ENCODE peak calls at places on chromosome 1, in ten cellular contexts. One of them, this sample, is unnamed.

GRCh38 chr1:22721122-22721873 is 10.7 kb downstream of the EPHB2 start:
- DNase-seq in fibroblast of lung: no peak
- DNase-seq in stimulated activated CD8-positive, alpha-beta memory T cell treated with anti-CD3 and anti-CD28 coated beads, Interleukin-2, amount 100 ng/mL, for 48 hours: no peak
- DNase-seq in HCEC 1CT: no peak
- DNase-seq in Right ventricle myocardium inferior: no peak
- DNase-seq in cardiac fibroblast: no peak
- DNase-seq in T-cell: no peak
- DNase-seq in foreskin fibroblast: no peak
- DNase-seq in retina: no peak
- DNase-seq in myocyte: no peak
- DNase-seq in this sample: no peak

GRCh38 chr1:115969509-115969908 is 6.8 kb upstream of the SLC22A15 start:
- DNase-seq in fibroblast of lung: no peak
- DNase-seq in stimulated activated CD8-positive, alpha-beta memory T cell treated with anti-CD3 and anti-CD28 coated beads, Interleukin-2, amount 100 ng/mL, for 48 hours: no peak
- DNase-seq in HCEC 1CT: no peak
- DNase-seq in Right ventricle myocardium inferior: no peak
- DNase-seq in cardiac fibroblast: peak; percentile 15
- DNase-seq in T-cell: no peak
- DNase-seq in foreskin fibroblast: no peak
- DNase-seq in retina: peak; percentile 86
- DNase-seq in myocyte: peak; percentile 16
- DNase-seq in this sample: no peak

GRCh38 chr1:165539306-165539705 is 4.5 kb upstream of the LRRC52 start:
- DNase-seq in fibroblast of lung: no peak
- DNase-seq in stimulated activated CD8-positive, alpha-beta memory T cell treated with anti-CD3 and anti-CD28 coated beads, Interleukin-2, amount 100 ng/mL, for 48 hours: no peak
- DNase-seq in HCEC 1CT: no peak
- DNase-seq in Right ventricle myocardium inferior: no peak
- DNase-seq in cardiac fibroblast: no peak
- DNase-seq in T-cell: no peak
- DNase-seq in foreskin fibroblast: no peak
- DNase-seq in retina: no peak
- DNase-seq in myocyte: peak; percentile 67
- DNase-seq in this sample: no peak

GRCh38 chr1:234672349-234673135 is 62.6 kb upstream of the IRF2BP2 start:
- DNase-seq in fibroblast of lung: no peak
- DNase-seq in stimulated activated CD8-positive, alpha-beta memory T cell treated with anti-CD3 and anti-CD28 coated beads, Interleukin-2, amount 100 ng/mL, for 48 hours: no peak
- DNase-seq in HCEC 1CT: no peak
- DNase-seq in Right ventricle myocardium inferior: no peak
- DNase-seq in cardiac fibroblast: no peak
- DNase-seq in T-cell: no peak
- DNase-seq in foreskin fibroblast: no peak
- DNase-seq in retina: no peak
- DNase-seq in myocyte: no peak
- DNase-seq in this sample: no peak

GRCh38 chr1:29821605-29822004 is 585.3 kb downstream of the PTPRU start:
- DNase-seq in fibroblast of lung: no peak
- DNase-seq in stimulated activated CD8-positive, alpha-beta memory T cell treated with anti-CD3 and anti-CD28 coated beads, Interleukin-2, amount 100 ng/mL, for 48 hours: no peak
- DNase-seq in HCEC 1CT: no peak
- DNase-seq in Right ventricle myocardium inferior: no peak
- DNase-seq in cardiac fibroblast: no peak
- DNase-seq in T-cell: no peak
- DNase-seq in foreskin fibroblast: no peak
- DNase-seq in retina: no peak
- DNase-seq in myocyte: no peak
- DNase-seq in this sample: no peak

GRCh38 chr1:184912392-184912791 is 61.9 kb downstream of the NIBAN1 start:
- DNase-seq in fibroblast of lung: peak; percentile 13
- DNase-seq in stimulated activated CD8-positive, alpha-beta memory T cell treated with anti-CD3 and anti-CD28 coated beads, Interleukin-2, amount 100 ng/mL, for 48 hours: no peak
- DNase-seq in HCEC 1CT: no peak
- DNase-seq in Right ventricle myocardium inferior: no peak
- DNase-seq in cardiac fibroblast: no peak
- DNase-seq in T-cell: no peak
- DNase-seq in foreskin fibroblast: no peak
- DNase-seq in retina: no peak
- DNase-seq in myocyte: no peak
- DNase-seq in this sample: no peak

GRCh38 chr1:171748651-171749050 is 6.8 kb upstream of the VAMP4 start:
- DNase-seq in fibroblast of lung: no peak
- DNase-seq in stimulated activated CD8-positive, alpha-beta memory T cell treated with anti-CD3 and anti-CD28 coated beads, Interleukin-2, amount 100 ng/mL, for 48 hours: no peak
- DNase-seq in HCEC 1CT: no peak
- DNase-seq in Right ventricle myocardium inferior: no peak
- DNase-seq in cardiac fibroblast: no peak
- DNase-seq in T-cell: no peak
- DNase-seq in foreskin fibroblast: no peak
- DNase-seq in retina: no peak
- DNase-seq in myocyte: no peak
- DNase-seq in this sample: no peak

GRCh38 chr1:76576876-76577817 is 290.1 kb upstream of the ST6GALNAC5 start:
- DNase-seq in fibroblast of lung: no peak
- DNase-seq in stimulated activated CD8-positive, alpha-beta memory T cell treated with anti-CD3 and anti-CD28 coated beads, Interleukin-2, amount 100 ng/mL, for 48 hours: no peak
- DNase-seq in HCEC 1CT: no peak
- DNase-seq in Right ventricle myocardium inferior: no peak
- DNase-seq in cardiac fibroblast: no peak
- DNase-seq in T-cell: no peak
- DNase-seq in foreskin fibroblast: no peak
- DNase-seq in retina: peak; percentile 31
- DNase-seq in myocyte: no peak
- DNase-seq in this sample: no peak

GRCh38 chr1:234600418-234601216 is 9.4 kb downstream of the IRF2BP2 start:
- DNase-seq in fibroblast of lung: peak; percentile 60
- DNase-seq in stimulated activated CD8-positive, alpha-beta memory T cell treated with anti-CD3 and anti-CD28 coated beads, Interleukin-2, amount 100 ng/mL, for 48 hours: no peak
- DNase-seq in HCEC 1CT: no peak
- DNase-seq in Right ventricle myocardium inferior: no peak
- DNase-seq in cardiac fibroblast: peak; percentile 77
- DNase-seq in T-cell: no peak
- DNase-seq in foreskin fibroblast: no peak
- DNase-seq in retina: peak; percentile 69
- DNase-seq in myocyte: no peak
- DNase-seq in this sample: peak; percentile 80

GRCh38 chr1:19179597-19180271 is 30.3 kb downstream of the UBR4 start:
- DNase-seq in fibroblast of lung: peak; percentile 16
- DNase-seq in stimulated activated CD8-positive, alpha-beta memory T cell treated with anti-CD3 and anti-CD28 coated beads, Interleukin-2, amount 100 ng/mL, for 48 hours: no peak
- DNase-seq in HCEC 1CT: peak; percentile 26
- DNase-seq in Right ventricle myocardium inferior: no peak
- DNase-seq in cardiac fibroblast: peak; percentile 74
- DNase-seq in T-cell: peak; percentile 31
- DNase-seq in foreskin fibroblast: no peak
- DNase-seq in retina: no peak
- DNase-seq in myocyte: no peak
- DNase-seq in this sample: no peak

GRCh38 chr1:2494323-2494693 is 18.2 kb downstream of the PLCH2 start:
- DNase-seq in fibroblast of lung: peak; percentile 6
- DNase-seq in stimulated activated CD8-positive, alpha-beta memory T cell treated with anti-CD3 and anti-CD28 coated beads, Interleukin-2, amount 100 ng/mL, for 48 hours: no peak
- DNase-seq in HCEC 1CT: peak; percentile 69
- DNase-seq in Right ventricle myocardium inferior: no peak
- DNase-seq in cardiac fibroblast: peak; percentile 30
- DNase-seq in T-cell: no peak
- DNase-seq in foreskin fibroblast: peak; percentile 85
- DNase-seq in retina: no peak
- DNase-seq in myocyte: no peak
- DNase-seq in this sample: no peak

GRCh38 chr1:156804572-156805243 is 11.9 kb downstream of the SH2D2A start:
- DNase-seq in fibroblast of lung: peak; percentile 84
- DNase-seq in stimulated activated CD8-positive, alpha-beta memory T cell treated with anti-CD3 and anti-CD28 coated beads, Interleukin-2, amount 100 ng/mL, for 48 hours: no peak
- DNase-seq in HCEC 1CT: no peak
- DNase-seq in Right ventricle myocardium inferior: no peak
- DNase-seq in cardiac fibroblast: peak; percentile 46
- DNase-seq in T-cell: no peak
- DNase-seq in foreskin fibroblast: no peak
- DNase-seq in retina: peak; percentile 63
- DNase-seq in myocyte: no peak
- DNase-seq in this sample: no peak

GRCh38 chr1:153639280-153639679 is 5.4 kb downstream of the CHTOP start:
- DNase-seq in fibroblast of lung: no peak
- DNase-seq in stimulated activated CD8-positive, alpha-beta memory T cell treated with anti-CD3 and anti-CD28 coated beads, Interleukin-2, amount 100 ng/mL, for 48 hours: no peak
- DNase-seq in HCEC 1CT: no peak
- DNase-seq in Right ventricle myocardium inferior: no peak
- DNase-seq in cardiac fibroblast: no peak
- DNase-seq in T-cell: no peak
- DNase-seq in foreskin fibroblast: no peak
- DNase-seq in retina: no peak
- DNase-seq in myocyte: peak; percentile 82
- DNase-seq in this sample: no peak

GRCh38 chr1:15071936-15072335 is 81.6 kb upstream of the TMEM51 start:
- DNase-seq in fibroblast of lung: no peak
- DNase-seq in stimulated activated CD8-positive, alpha-beta memory T cell treated with anti-CD3 and anti-CD28 coated beads, Interleukin-2, amount 100 ng/mL, for 48 hours: no peak
- DNase-seq in HCEC 1CT: no peak
- DNase-seq in Right ventricle myocardium inferior: no peak
- DNase-seq in cardiac fibroblast: no peak
- DNase-seq in T-cell: no peak
- DNase-seq in foreskin fibroblast: no peak
- DNase-seq in retina: no peak
- DNase-seq in myocyte: no peak
- DNase-seq in this sample: no peak

GRCh38 chr1:201630582-201630981 is 91.7 kb downstream of the NAV1 start:
- DNase-seq in fibroblast of lung: no peak
- DNase-seq in stimulated activated CD8-positive, alpha-beta memory T cell treated with anti-CD3 and anti-CD28 coated beads, Interleukin-2, amount 100 ng/mL, for 48 hours: no peak
- DNase-seq in HCEC 1CT: no peak
- DNase-seq in Right ventricle myocardium inferior: no peak
- DNase-seq in cardiac fibroblast: no peak
- DNase-seq in T-cell: no peak
- DNase-seq in foreskin fibroblast: no peak
- DNase-seq in retina: no peak
- DNase-seq in myocyte: peak; percentile 62
- DNase-seq in this sample: no peak

GRCh38 chr1:182784556-182785171 is 4.9 kb upstream of the NPL start:
- DNase-seq in fibroblast of lung: peak; percentile 37
- DNase-seq in stimulated activated CD8-positive, alpha-beta memory T cell treated with anti-CD3 and anti-CD28 coated beads, Interleukin-2, amount 100 ng/mL, for 48 hours: no peak
- DNase-seq in HCEC 1CT: peak; percentile 43
- DNase-seq in Right ventricle myocardium inferior: no peak
- DNase-seq in cardiac fibroblast: peak; percentile 67
- DNase-seq in T-cell: no peak
- DNase-seq in foreskin fibroblast: peak; percentile 21
- DNase-seq in retina: peak; percentile 35
- DNase-seq in myocyte: peak; percentile 64
- DNase-seq in this sample: peak; percentile 70

GRCh38 chr1:97277891-97278662 is 556.5 kb downstream of the PTBP2 start:
- DNase-seq in fibroblast of lung: peak; percentile 90
- DNase-seq in stimulated activated CD8-positive, alpha-beta memory T cell treated with anti-CD3 and anti-CD28 coated beads, Interleukin-2, amount 100 ng/mL, for 48 hours: no peak
- DNase-seq in HCEC 1CT: peak; percentile 93
- DNase-seq in Right ventricle myocardium inferior: no peak
- DNase-seq in cardiac fibroblast: peak; percentile 83
- DNase-seq in T-cell: no peak
- DNase-seq in foreskin fibroblast: peak; percentile 71
- DNase-seq in retina: no peak
- DNase-seq in myocyte: peak; percentile 6
- DNase-seq in this sample: no peak

GRCh38 chr1:45765999-45766792 is 15.7 kb upstream of the IPP start:
- DNase-seq in fibroblast of lung: no peak
- DNase-seq in stimulated activated CD8-positive, alpha-beta memory T cell treated with anti-CD3 and anti-CD28 coated beads, Interleukin-2, amount 100 ng/mL, for 48 hours: no peak
- DNase-seq in HCEC 1CT: no peak
- DNase-seq in Right ventricle myocardium inferior: no peak
- DNase-seq in cardiac fibroblast: no peak
- DNase-seq in T-cell: no peak
- DNase-seq in foreskin fibroblast: no peak
- DNase-seq in retina: no peak
- DNase-seq in myocyte: no peak
- DNase-seq in this sample: no peak

GRCh38 chr1:235872270-235872669 is 5.6 kb upstream of the LYST start:
- DNase-seq in fibroblast of lung: no peak
- DNase-seq in stimulated activated CD8-positive, alpha-beta memory T cell treated with anti-CD3 and anti-CD28 coated beads, Interleukin-2, amount 100 ng/mL, for 48 hours: no peak
- DNase-seq in HCEC 1CT: no peak
- DNase-seq in Right ventricle myocardium inferior: no peak
- DNase-seq in cardiac fibroblast: no peak
- DNase-seq in T-cell: no peak
- DNase-seq in foreskin fibroblast: no peak
- DNase-seq in retina: no peak
- DNase-seq in myocyte: no peak
- DNase-seq in this sample: no peak

GRCh38 chr1:226678701-226679100 is 60.4 kb downstream of the ITPKB start:
- DNase-seq in fibroblast of lung: no peak
- DNase-seq in stimulated activated CD8-positive, alpha-beta memory T cell treated with anti-CD3 and anti-CD28 coated beads, Interleukin-2, amount 100 ng/mL, for 48 hours: no peak
- DNase-seq in HCEC 1CT: no peak
- DNase-seq in Right ventricle myocardium inferior: no peak
- DNase-seq in cardiac fibroblast: no peak
- DNase-seq in T-cell: peak; percentile 49
- DNase-seq in foreskin fibroblast: no peak
- DNase-seq in retina: no peak
- DNase-seq in myocyte: no peak
- DNase-seq in this sample: no peak

GRCh38 chr1:65812065-65812464 is 19.4 kb downstream of the PDE4B start:
- DNase-seq in fibroblast of lung: peak; percentile 92
- DNase-seq in stimulated activated CD8-positive, alpha-beta memory T cell treated with anti-CD3 and anti-CD28 coated beads, Interleukin-2, amount 100 ng/mL, for 48 hours: peak; percentile 37
- DNase-seq in HCEC 1CT: peak; percentile 99
- DNase-seq in Right ventricle myocardium inferior: no peak
- DNase-seq in cardiac fibroblast: peak; percentile 79
- DNase-seq in T-cell: no peak
- DNase-seq in foreskin fibroblast: peak; percentile 94
- DNase-seq in retina: no peak
- DNase-seq in myocyte: peak; percentile 81
- DNase-seq in this sample: peak; percentile 98

GRCh38 chr1:168084396-168085231 is 52.1 kb downstream of the GPR161 start:
- DNase-seq in fibroblast of lung: peak; percentile 12
- DNase-seq in stimulated activated CD8-positive, alpha-beta memory T cell treated with anti-CD3 and anti-CD28 coated beads, Interleukin-2, amount 100 ng/mL, for 48 hours: peak; percentile 47
- DNase-seq in HCEC 1CT: peak; percentile 36
- DNase-seq in Right ventricle myocardium inferior: peak; percentile 78
- DNase-seq in cardiac fibroblast: peak; percentile 70
- DNase-seq in T-cell: peak; percentile 32
- DNase-seq in foreskin fibroblast: no peak
- DNase-seq in retina: peak; percentile 64
- DNase-seq in myocyte: no peak
- DNase-seq in this sample: peak; percentile 64

GRCh38 chr1:12338017-12338416 is 108.2 kb downstream of the VPS13D start:
- DNase-seq in fibroblast of lung: no peak
- DNase-seq in stimulated activated CD8-positive, alpha-beta memory T cell treated with anti-CD3 and anti-CD28 coated beads, Interleukin-2, amount 100 ng/mL, for 48 hours: no peak
- DNase-seq in HCEC 1CT: no peak
- DNase-seq in Right ventricle myocardium inferior: no peak
- DNase-seq in cardiac fibroblast: no peak
- DNase-seq in T-cell: no peak
- DNase-seq in foreskin fibroblast: no peak
- DNase-seq in retina: no peak
- DNase-seq in myocyte: no peak
- DNase-seq in this sample: no peak

GRCh38 chr1:66182551-66183178 is 351.3 kb upstream of the SGIP1 start:
- DNase-seq in fibroblast of lung: peak; percentile 94
- DNase-seq in stimulated activated CD8-positive, alpha-beta memory T cell treated with anti-CD3 and anti-CD28 coated beads, Interleukin-2, amount 100 ng/mL, for 48 hours: no peak
- DNase-seq in HCEC 1CT: peak; percentile 71
- DNase-seq in Right ventricle myocardium inferior: no peak
- DNase-seq in cardiac fibroblast: peak; percentile 82
- DNase-seq in T-cell: peak; percentile 43
- DNase-seq in foreskin fibroblast: peak; percentile 35
- DNase-seq in retina: no peak
- DNase-seq in myocyte: peak; percentile 90
- DNase-seq in this sample: no peak

GRCh38 chr1:151972533-151973270 is 21.0 kb downstream of the S100A10 start:
- DNase-seq in fibroblast of lung: peak; percentile 95
- DNase-seq in stimulated activated CD8-positive, alpha-beta memory T cell treated with anti-CD3 and anti-CD28 coated beads, Interleukin-2, amount 100 ng/mL, for 48 hours: no peak
- DNase-seq in HCEC 1CT: peak; percentile 87
- DNase-seq in Right ventricle myocardium inferior: no peak
- DNase-seq in cardiac fibroblast: peak; percentile 76
- DNase-seq in T-cell: no peak
- DNase-seq in foreskin fibroblast: peak; percentile 84
- DNase-seq in retina: peak; percentile 31
- DNase-seq in myocyte: peak; percentile 71
- DNase-seq in this sample: no peak

GRCh38 chr1:182229907-182230522 is 161.6 kb downstream of the GLUL start:
- DNase-seq in fibroblast of lung: no peak
- DNase-seq in stimulated activated CD8-positive, alpha-beta memory T cell treated with anti-CD3 and anti-CD28 coated beads, Interleukin-2, amount 100 ng/mL, for 48 hours: no peak
- DNase-seq in HCEC 1CT: no peak
- DNase-seq in Right ventricle myocardium inferior: no peak
- DNase-seq in cardiac fibroblast: no peak
- DNase-seq in T-cell: no peak
- DNase-seq in foreskin fibroblast: peak; percentile 44
- DNase-seq in retina: peak; percentile 45
- DNase-seq in myocyte: peak; percentile 38
- DNase-seq in this sample: no peak

GRCh38 chr1:168408531-168409242 is 128.0 kb downstream of the TBX19 start:
- DNase-seq in fibroblast of lung: peak; percentile 73
- DNase-seq in stimulated activated CD8-positive, alpha-beta memory T cell treated with anti-CD3 and anti-CD28 coated beads, Interleukin-2, amount 100 ng/mL, for 48 hours: peak; percentile 19
- DNase-seq in HCEC 1CT: peak; percentile 51
- DNase-seq in Right ventricle myocardium inferior: no peak
- DNase-seq in cardiac fibroblast: no peak
- DNase-seq in T-cell: peak; percentile 32
- DNase-seq in foreskin fibroblast: peak; percentile 28
- DNase-seq in retina: no peak
- DNase-seq in myocyte: peak; percentile 12
- DNase-seq in this sample: peak; percentile 19